ENCODE peak calls at places on chromosomes 6 and 20, in five cellular contexts. Y, I, W, R and J are unnamed samples.

GRCh38 chr6:107490568-107491058 is 696 bp downstream of the SOBP start:
- DNase-seq in I (peak), Y (no peak), W (no peak), R (no peak), J (peak)

GRCh38 chr6:105324386-105325000 is 78.4 kb downstream of the PREP start:
- DNase-seq in Y (no peak), R (peak), W (peak), I (no peak), J (no peak)

GRCh38 chr6:143555071-143555492 is 43.6 kb upstream of the FUCA2 start:
- DNase-seq in I (no peak), R (no peak), Y (no peak), W (no peak), J (no peak)

GRCh38 chr6:79453558-79454042 is 83.6 kb downstream of the LCA5 start:
- DNase-seq in I (no peak), R (peak), W (peak), Y (peak), J (no peak)

GRCh38 chr6:31294056-31294455 is 22.2 kb upstream of the HLA-C start:
- DNase-seq in I (no peak), W (no peak), Y (no peak), R (no peak), J (no peak)

GRCh38 chr6:79672631-79673065 is 41.5 kb downstream of the SH3BGRL2 start:
- DNase-seq in I (no peak), R (peak), W (peak), Y (peak), J (no peak)

GRCh38 chr6:7726416-7727149 is 684 bp downstream of the BMP6 start:
- DNase-seq in I (peak), W (peak), Y (no peak), R (no peak), J (peak)

GRCh38 chr6:3457710-3458605 is 1.1 kb upstream of the SLC22A23 start:
- DNase-seq in I (no peak), R (no peak), W (peak), Y (no peak), J (peak)

GRCh38 chr20:5863040-5863811 is 87.1 kb downstream of the TRMT6 start:
- DNase-seq in R (peak), I (no peak), W (peak), Y (peak), J (no peak)

GRCh38 chr6:126198581-126198980 is 141.3 kb upstream of the CENPW start:
- DNase-seq in R (no peak), W (no peak), I (no peak), Y (no peak), J (no peak)

GRCh38 chr6:119985952-119986736 is 636.6 kb upstream of the MAN1A1 start:
- DNase-seq in R (peak), Y (no peak), I (no peak), W (peak), J (peak)

GRCh38 chr6:41455818-41456217 is 90.4 kb upstream of the FOXP4 start:
- DNase-seq in I (no peak), Y (no peak), W (no peak), R (no peak), J (no peak)

GRCh38 chr6:96852605-96853004 is 15.3 kb upstream of the GPR63 start:
- DNase-seq in R (no peak), I (no peak), Y (no peak), W (no peak), J (no peak)

GRCh38 chr6:17397764-17398194 is 4.4 kb downstream of the CAP2 start:
- DNase-seq in W (peak), R (peak), I (no peak), Y (no peak), J (no peak)

GRCh38 chr6:45200510-45200909 is 127.6 kb upstream of the RUNX2 start:
- DNase-seq in W (no peak), I (no peak), R (no peak), Y (no peak), J (no peak)

GRCh38 chr6:53854843-53855567 is 60.2 kb downstream of the LRRC1 start:
- DNase-seq in W (peak), R (no peak), I (no peak), Y (no peak), J (no peak)

GRCh38 chr6:2792330-2792729 is 27.1 kb downstream of the WRNIP1 start:
- DNase-seq in W (peak), Y (peak), R (peak), I (no peak), J (no peak)

GRCh38 chr6:127971945-127972391 is 71.1 kb upstream of the THEMIS start:
- DNase-seq in I (no peak), Y (peak), R (peak), W (peak), J (no peak)

GRCh38 chr20:37519508-37520416 is 1.3 kb upstream of the NNAT start:
- DNase-seq in W (no peak), R (no peak), I (no peak), Y (peak), J (no peak)

GRCh38 chr6:159119835-159120234 is 49.4 kb upstream of the FNDC1 start:
- DNase-seq in I (no peak), R (no peak), Y (no peak), W (no peak), J (no peak)

GRCh38 chr20:57716202-57716601 is 6.4 kb upstream of the PMEPA1 start:
- DNase-seq in Y (peak), W (peak), R (peak), I (no peak), J (no peak)

GRCh38 chr6:162014069-162014811 is 713.3 kb downstream of the PRKN start:
- DNase-seq in I (no peak), R (no peak), Y (no peak), W (no peak), J (no peak)

GRCh38 chr6:6629416-6629815 is 40.9 kb downstream of the LY86 start:
- DNase-seq in R (no peak), Y (peak), I (no peak), W (no peak), J (no peak)

GRCh38 chr20:56359212-56360132 is 698 bp downstream of the FAM210B start:
- DNase-seq in I (no peak), W (peak), Y (peak), R (peak), J (peak)

GRCh38 chr20:37919389-37920040 is 16.6 kb downstream of the VSTM2L start:
- DNase-seq in I (no peak), Y (no peak), R (no peak), W (no peak), J (no peak)

GRCh38 chr6:170117111-170117972 is 173.5 kb downstream of the DLL1 start:
- DNase-seq in I (no peak), Y (no peak), R (no peak), W (no peak), J (no peak)

GRCh38 chr6:157036245-157036681 is 259.1 kb downstream of the ARID1B start:
- DNase-seq in W (peak), Y (no peak), R (peak), I (no peak), J (peak)

GRCh38 chr20:63667858-63668257 is 9.7 kb downstream of the RTEL1 start:
- DNase-seq in W (no peak), Y (no peak), I (no peak), R (no peak), J (no peak)

GRCh38 chr6:24431045-24431451 is 28.3 kb downstream of the MRS2 start:
- DNase-seq in Y (peak), R (peak), W (peak), I (no peak), J (no peak)

DNA sequence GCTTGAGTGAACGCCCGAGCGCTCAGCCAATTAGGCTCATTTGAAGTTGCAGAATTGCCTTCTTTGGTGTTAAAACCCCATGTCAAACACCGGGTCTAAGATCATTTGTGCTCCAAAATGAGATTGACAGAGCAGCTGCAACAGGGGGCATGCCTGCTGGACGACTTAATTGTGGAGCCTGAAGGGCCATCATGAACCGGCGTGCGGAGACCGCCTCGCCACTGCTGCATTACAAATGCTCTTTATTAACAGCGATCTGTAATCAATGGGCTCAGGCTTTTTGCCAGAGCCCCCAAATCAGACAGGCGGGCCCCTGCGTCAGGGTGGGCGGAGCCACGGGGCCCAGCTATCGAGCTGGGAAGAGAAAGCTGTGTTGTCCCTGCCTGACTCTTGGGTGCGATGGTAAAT is 183.2 kb downstream of the SIM1 start:
- DNase-seq in I (no peak), W (no peak), Y (no peak), R (no peak), J (no peak)
- H3K4me3 ChIP-seq in I (no peak), W (no peak), Y (peak), R (no peak), J (peak)

DNA sequence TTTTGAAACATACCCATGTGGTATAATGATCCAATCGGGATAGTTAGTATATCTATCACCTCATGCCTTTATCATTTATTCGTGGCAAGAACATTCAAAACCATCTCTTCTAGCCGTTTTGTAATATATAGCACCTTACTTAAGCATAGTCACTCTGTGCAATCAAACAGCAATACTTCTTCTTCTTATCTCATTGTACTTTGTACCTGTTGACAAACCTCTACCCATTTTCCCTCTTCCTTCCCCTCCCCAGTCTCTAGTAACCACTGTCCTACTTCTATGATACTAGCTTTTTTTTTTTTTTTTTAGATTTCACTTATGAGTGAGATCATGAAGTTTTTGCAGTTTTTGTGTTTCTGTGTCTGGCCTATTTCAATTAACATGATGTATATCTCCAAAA is 296.7 kb downstream of the EYS start:
- DNase-seq in W (no peak), R (no peak), I (no peak), Y (no peak), J (no peak)
- H3K4me3 ChIP-seq in W (no peak), R (no peak), I (no peak), Y (no peak), J (no peak)

GRCh38 chr6:168319279-168320051 is at the start of gene DACT2:
- DNase-seq in W (no peak), R (no peak), I (no peak), Y (no peak), J (peak)
- H3K4me3 ChIP-seq in W (no peak), R (no peak), I (no peak), Y (no peak), J (peak)

DNA sequence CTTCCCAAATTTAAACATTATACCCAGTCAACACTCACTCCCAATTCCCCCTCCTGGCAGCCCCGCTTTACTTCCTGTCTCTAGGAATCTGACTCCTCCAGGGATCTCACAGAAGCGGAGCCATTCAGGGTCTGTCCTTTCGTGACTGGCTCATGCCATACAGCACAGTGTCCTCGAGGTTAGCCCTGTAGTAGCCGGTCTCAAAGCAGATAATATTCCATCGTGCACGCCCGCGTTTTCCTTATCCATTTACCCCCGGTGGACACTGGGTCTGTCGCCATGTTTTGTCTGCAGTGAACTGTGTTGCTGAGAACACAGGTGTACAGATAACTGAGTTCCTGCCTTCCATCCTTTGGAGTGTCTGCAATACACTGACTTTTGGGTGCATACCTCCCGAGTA is 95.3 kb downstream of the TTLL2 start:
- DNase-seq in Y (no peak), I (no peak), W (no peak), R (no peak), J (no peak)
- H3K4me3 ChIP-seq in Y (no peak), I (no peak), W (no peak), R (no peak), J (no peak)

GRCh38 chr20:24994186-24994465 is 1.6 kb upstream of the APMAP start:
- DNase-seq in R (no peak), W (no peak), I (no peak), Y (no peak), J (no peak)

GRCh38 chr20:24996449-24997195 is 4.1 kb upstream of the APMAP start:
- DNase-seq in Y (no peak), W (no peak), R (no peak), I (no peak), J (no peak)

GRCh38 chr20:24993337-24994185 is 1.0 kb upstream of the APMAP start:
- DNase-seq in R (peak), I (no peak), Y (no peak), W (peak), J (no peak)

GRCh38 chr20:24995741-24996448 is 3.3 kb upstream of the APMAP start:
- DNase-seq in R (peak), Y (no peak), I (no peak), W (peak), J (no peak)

DNA sequence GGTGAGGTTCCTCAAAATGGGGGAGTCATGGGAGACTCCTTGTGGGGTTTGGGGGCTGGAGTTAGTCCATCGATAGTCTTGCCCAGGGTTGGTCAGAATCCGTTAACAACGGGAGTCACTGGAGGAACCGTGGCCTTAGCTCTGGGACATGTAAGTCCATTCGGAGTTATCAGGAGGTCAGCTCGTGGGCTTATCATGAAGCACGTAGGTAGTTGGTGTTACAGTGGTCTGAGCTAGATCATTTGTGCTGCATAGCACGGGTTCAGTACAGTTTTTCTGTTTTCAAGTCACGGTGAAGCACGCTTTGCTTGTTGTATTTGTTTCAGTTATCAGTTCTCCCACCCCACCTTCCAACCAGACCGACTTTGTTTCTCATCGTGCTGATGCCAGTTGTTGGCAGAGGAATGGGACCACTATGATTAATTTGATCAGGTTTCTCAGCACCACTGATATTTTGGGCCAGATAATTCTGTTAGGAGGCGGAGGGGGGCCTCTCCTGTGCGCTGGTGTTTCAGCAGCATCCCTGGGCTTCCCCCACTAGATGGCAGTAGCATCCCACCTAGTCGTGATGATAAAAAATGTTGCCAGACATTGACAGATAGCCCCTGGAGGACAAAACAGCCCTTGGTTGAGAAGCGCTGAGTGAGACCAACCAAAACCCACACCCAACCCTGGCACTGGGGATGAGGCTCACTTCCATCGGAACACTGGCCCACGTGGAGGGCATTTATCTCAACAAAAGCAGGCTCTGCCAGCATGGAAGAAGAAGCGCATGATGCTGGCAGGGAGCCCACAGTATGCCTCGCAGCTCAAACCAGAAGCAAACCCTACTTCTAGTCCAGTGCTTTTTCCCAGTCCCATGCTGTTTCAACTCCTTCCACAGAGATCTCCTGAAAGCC is 2.2 kb upstream of the APMAP start:
- DNase-seq in Y (peak), W (peak), R (peak), I (peak), J (peak)
- H3K4me3 ChIP-seq in Y (no peak), W (no peak), R (peak), I (no peak), J (no peak)

GRCh38 chr20:10639051-10639761 is 34.6 kb downstream of the JAG1 start:
- DNase-seq in Y (no peak), I (no peak), W (no peak), R (no peak), J (no peak)

GRCh38 chr20:10635476-10636208 is 38.2 kb downstream of the JAG1 start:
- DNase-seq in I (no peak), W (peak), Y (no peak), R (peak), J (no peak)

GRCh38 chr20:10637563-10637962 is 36.2 kb downstream of the JAG1 start:
- DNase-seq in I (no peak), W (no peak), Y (no peak), R (no peak), J (no peak)

GRCh38 chr20:10636326-10636818 is 37.4 kb downstream of the JAG1 start:
- DNase-seq in R (peak), Y (peak), W (peak), I (no peak), J (no peak)

DNA sequence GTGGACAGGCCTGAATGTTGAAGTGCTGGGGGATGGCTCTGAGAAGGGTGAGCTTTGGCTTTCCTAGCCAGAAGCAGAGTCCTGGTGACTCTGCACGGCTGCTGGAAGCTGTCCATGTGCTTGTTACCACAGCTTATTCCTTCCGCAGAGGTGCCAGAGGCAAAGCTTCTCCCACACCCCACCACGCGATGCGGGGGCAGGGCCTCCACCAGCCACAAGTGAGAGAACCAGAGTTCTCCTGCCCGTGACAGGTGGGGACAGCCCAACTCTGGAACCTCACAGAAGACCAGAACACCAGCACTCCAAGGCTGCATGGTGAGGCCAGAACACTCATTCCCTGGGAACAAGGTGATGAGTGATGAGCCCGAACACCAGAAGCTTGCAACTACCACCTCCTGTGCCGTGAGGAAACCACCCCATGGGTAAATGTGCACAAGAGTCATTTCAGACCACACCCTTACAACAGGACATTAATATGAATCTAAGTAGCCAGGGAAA is 36.7 kb downstream of the JAG1 start:
- DNase-seq in I (no peak), R (peak), Y (peak), W (peak), J (peak)
- H3K4me3 ChIP-seq in I (no peak), R (no peak), Y (no peak), W (no peak), J (no peak)

GRCh38 chr20:49424536-49424935 is 57.9 kb downstream of the KCNB1 start:
- DNase-seq in Y (no peak), R (no peak), I (no peak), W (no peak), J (no peak)
- H3K4me3 ChIP-seq in Y (no peak), R (no peak), I (no peak), W (no peak), J (no peak)

DNA sequence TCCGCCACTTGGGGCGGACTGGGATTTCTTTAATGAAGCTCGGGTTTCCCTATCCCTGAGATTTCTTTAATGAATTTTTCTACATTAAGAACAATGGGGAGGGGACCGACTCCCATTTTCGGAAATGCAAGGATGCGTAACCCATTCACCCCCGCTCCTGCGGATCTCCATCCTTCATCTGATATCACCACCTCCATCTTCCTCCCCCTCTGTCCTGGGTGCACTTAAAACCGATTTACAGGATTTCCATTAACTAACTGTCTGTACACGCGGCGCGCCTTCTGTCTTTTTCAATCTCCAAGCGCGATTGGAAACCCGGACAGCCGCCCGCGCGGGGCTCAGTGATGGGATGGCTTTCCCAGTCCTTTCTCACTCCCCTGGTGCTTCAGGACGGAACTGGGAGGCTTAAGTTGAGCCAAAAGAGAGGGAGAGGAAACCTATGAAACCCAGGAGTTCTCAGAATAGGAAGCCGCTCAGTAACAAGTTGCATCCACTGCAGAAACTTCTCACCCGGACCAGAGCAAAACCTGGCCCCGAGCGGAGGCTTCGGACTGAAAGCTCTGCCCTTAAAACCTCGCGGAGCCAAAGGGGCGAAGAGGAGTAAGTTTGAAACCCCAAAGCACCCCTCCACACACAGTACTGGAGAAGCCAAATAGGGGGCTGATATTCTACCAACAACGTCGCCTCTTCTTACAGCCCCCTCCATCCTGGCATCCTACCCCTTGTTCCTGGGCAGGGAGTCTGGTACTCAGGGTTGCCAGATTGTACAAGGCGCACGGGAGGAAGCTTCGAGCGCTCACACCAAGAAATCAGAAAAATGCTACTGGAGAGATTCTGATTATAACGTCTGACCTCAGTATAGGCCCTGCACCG is 721 bp upstream of the COL12A1 start:
- DNase-seq in I (peak), R (peak), Y (peak), W (no peak), J (peak)
- H3K4me3 ChIP-seq in I (no peak), R (peak), Y (peak), W (peak), J (peak)

GRCh38 chr6:1624848-1625341 is 15.2 kb downstream of the FOXC1 start:
- DNase-seq in Y (no peak), R (no peak), I (no peak), W (peak), J (peak)

GRCh38 chr6:1627884-1628550 is 18.3 kb downstream of the FOXC1 start:
- DNase-seq in W (no peak), Y (no peak), R (no peak), I (no peak), J (no peak)

GRCh38 chr6:1625926-1626413 is 16.3 kb downstream of the FOXC1 start:
- DNase-seq in W (no peak), Y (no peak), I (no peak), R (no peak), J (no peak)

GRCh38 chr6:1625352-1625773 is 15.6 kb downstream of the FOXC1 start:
- DNase-seq in W (no peak), I (no peak), Y (no peak), R (no peak), J (no peak)

GRCh38 chr6:1626481-1626880 is 16.8 kb downstream of the FOXC1 start:
- DNase-seq in I (no peak), W (no peak), Y (no peak), R (no peak), J (no peak)
- H3K4me3 ChIP-seq in I (no peak), W (no peak), Y (no peak), R (no peak), J (no peak)